ENCODE peak calls at places on chromosome 17, in seven cellular contexts. P, X, I, K, W, G and A are unnamed samples.

GRCh38 chr17:82435103-82435502 is 15.4 kb downstream of the CYBC1 start:
- DNase-seq in P (no peak), X (no peak), I (no peak), K (no peak), W (no peak), G (no peak), A (no peak)

GRCh38 chr17:74110467-74110866 is 93.0 kb upstream of the RPL38 start:
- DNase-seq in P (no peak), X (no peak), I (no peak), K (no peak), W (no peak), G (no peak), A (no peak)

GRCh38 chr17:41510251-41511065 is 5.0 kb upstream of the KRT13 start:
- DNase-seq in P (no peak), X (no peak), I (peak), K (no peak), W (no peak), G (no peak), A (no peak)

GRCh38 chr17:6546069-6546718 is 10.2 kb downstream of the PITPNM3 start:
- DNase-seq in P (no peak), X (no peak), I (no peak), K (no peak), W (no peak), G (no peak), A (no peak)

GRCh38 chr17:39799395-39799794 is 61.7 kb downstream of the GRB7 start:
- DNase-seq in P (no peak), X (no peak), I (no peak), K (no peak), W (no peak), G (no peak), A (no peak)

GRCh38 chr17:30808785-30809286 is 15.7 kb downstream of the CRLF3 start:
- DNase-seq in P (no peak), X (no peak), I (no peak), K (no peak), W (no peak), G (peak), A (peak)

GRCh38 chr17:45277992-45278391 is 16.1 kb upstream of the SPATA32 start:
- DNase-seq in P (no peak), X (no peak), I (no peak), K (no peak), W (no peak), G (no peak), A (no peak)

GRCh38 chr17:44110823-44111633 is 12.4 kb downstream of the HDAC5 start:
- DNase-seq in P (no peak), X (peak), I (peak), K (peak), W (peak), G (peak), A (peak)

GRCh38 chr17:60769327-60769726 is 91.7 kb downstream of the BCAS3 start:
- DNase-seq in P (no peak), X (no peak), I (no peak), K (no peak), W (no peak), G (no peak), A (no peak)

GRCh38 chr17:12928736-12929135 is 89.1 kb downstream of the ELAC2 start:
- DNase-seq in P (no peak), X (peak), I (peak), K (no peak), W (no peak), G (no peak), A (no peak)

GRCh38 chr17:29112780-29113295 is 67.4 kb downstream of the MYO18A start:
- DNase-seq in P (no peak), X (no peak), I (no peak), K (no peak), W (peak), G (no peak), A (no peak)

GRCh38 chr17:43169561-43170139 is 1.4 kb upstream of the NBR1 start:
- DNase-seq in P (no peak), X (peak), I (peak), K (no peak), W (peak), G (no peak), A (no peak)

GRCh38 chr17:15334266-15334665 is 7.1 kb downstream of the TEKT3 start:
- DNase-seq in P (no peak), X (peak), I (no peak), K (no peak), W (no peak), G (no peak), A (no peak)

GRCh38 chr17:29138184-29138955 is 41.8 kb downstream of the MYO18A start:
- DNase-seq in P (peak), X (no peak), I (no peak), K (no peak), W (no peak), G (no peak), A (peak)

GRCh38 chr17:18226284-18226945 is 980 bp downstream of the LLGL1 start:
- DNase-seq in P (no peak), X (no peak), I (peak), K (peak), W (no peak), G (peak), A (no peak)